ENCODE peak calls at places on chromosome 17, in ten cellular contexts. One of them, this sample, is unnamed.

GRCh38 chr17:75039238-75039637 is 7.5 kb downstream of the ATP5PD start:
- DNase-seq in fibroblast of mammary gland: no peak
- DNase-seq in amniotic epithelial cell: no peak
- DNase-seq in progenitor cell of endocrine pancreas: no peak
- DNase-seq in T-cell: no peak
- DNase-seq in cardiac muscle cell: no peak
- DNase-seq in T-helper 2 cell: no peak
- DNase-seq in HTR-8/SVneo: no peak
- DNase-seq in stimulated activated CD4-positive, alpha-beta T cell treated with anti-CD3 and anti-CD28 coated beads, Interleukin-1b, Interleukin-23, amount 100 ng/mL, for 48 hours: no peak
- DNase-seq in NCI-H1694: no peak
- DNase-seq in this sample: no peak

GRCh38 chr17:57939797-57940196 is 15.4 kb downstream of the CUEDC1 start:
- DNase-seq in stimulated activated CD4-positive, alpha-beta T cell treated with anti-CD3 and anti-CD28 coated beads, Interleukin-1b, Interleukin-23, amount 100 ng/mL, for 48 hours: no peak
- DNase-seq in progenitor cell of endocrine pancreas: no peak
- DNase-seq in amniotic epithelial cell: no peak
- DNase-seq in cardiac muscle cell: no peak
- DNase-seq in T-helper 2 cell: peak
- DNase-seq in NCI-H1694: no peak
- DNase-seq in fibroblast of mammary gland: no peak
- DNase-seq in T-cell: peak
- DNase-seq in HTR-8/SVneo: no peak
- DNase-seq in this sample: peak

GRCh38 chr17:40548982-40549680 is 16.1 kb downstream of the CCR7 start:
- DNase-seq in T-helper 2 cell: no peak
- DNase-seq in T-cell: no peak
- DNase-seq in HTR-8/SVneo: peak
- DNase-seq in stimulated activated CD4-positive, alpha-beta T cell treated with anti-CD3 and anti-CD28 coated beads, Interleukin-1b, Interleukin-23, amount 100 ng/mL, for 48 hours: no peak
- DNase-seq in cardiac muscle cell: no peak
- DNase-seq in amniotic epithelial cell: peak
- DNase-seq in progenitor cell of endocrine pancreas: peak
- DNase-seq in fibroblast of mammary gland: peak
- DNase-seq in NCI-H1694: no peak
- DNase-seq in this sample: no peak

GRCh38 chr17:185445-186138 is 4.1 kb upstream of the DOC2B start:
- DNase-seq in T-cell: no peak
- DNase-seq in fibroblast of mammary gland: no peak
- DNase-seq in cardiac muscle cell: no peak
- DNase-seq in NCI-H1694: no peak
- DNase-seq in stimulated activated CD4-positive, alpha-beta T cell treated with anti-CD3 and anti-CD28 coated beads, Interleukin-1b, Interleukin-23, amount 100 ng/mL, for 48 hours: peak
- DNase-seq in amniotic epithelial cell: no peak
- DNase-seq in progenitor cell of endocrine pancreas: no peak
- DNase-seq in T-helper 2 cell: peak
- DNase-seq in HTR-8/SVneo: no peak
- DNase-seq in this sample: no peak

GRCh38 chr17:80497726-80498241 is 21.4 kb upstream of the NPTX1 start:
- DNase-seq in fibroblast of mammary gland: no peak
- DNase-seq in stimulated activated CD4-positive, alpha-beta T cell treated with anti-CD3 and anti-CD28 coated beads, Interleukin-1b, Interleukin-23, amount 100 ng/mL, for 48 hours: no peak
- DNase-seq in T-helper 2 cell: peak
- DNase-seq in NCI-H1694: no peak
- DNase-seq in progenitor cell of endocrine pancreas: no peak
- DNase-seq in amniotic epithelial cell: no peak
- DNase-seq in cardiac muscle cell: no peak
- DNase-seq in HTR-8/SVneo: no peak
- DNase-seq in T-cell: no peak
- DNase-seq in this sample: no peak

GRCh38 chr17:79154951-79155557 is 80.4 kb downstream of the ENGASE start:
- DNase-seq in amniotic epithelial cell: no peak
- DNase-seq in stimulated activated CD4-positive, alpha-beta T cell treated with anti-CD3 and anti-CD28 coated beads, Interleukin-1b, Interleukin-23, amount 100 ng/mL, for 48 hours: no peak
- DNase-seq in T-cell: no peak
- DNase-seq in T-helper 2 cell: no peak
- DNase-seq in HTR-8/SVneo: no peak
- DNase-seq in NCI-H1694: no peak
- DNase-seq in progenitor cell of endocrine pancreas: no peak
- DNase-seq in fibroblast of mammary gland: no peak
- DNase-seq in cardiac muscle cell: no peak
- DNase-seq in this sample: no peak

GRCh38 chr17:50095626-50096037 is 481 bp downstream of the PDK2 start:
- DNase-seq in stimulated activated CD4-positive, alpha-beta T cell treated with anti-CD3 and anti-CD28 coated beads, Interleukin-1b, Interleukin-23, amount 100 ng/mL, for 48 hours: no peak
- DNase-seq in T-cell: no peak
- DNase-seq in amniotic epithelial cell: peak
- DNase-seq in cardiac muscle cell: peak
- DNase-seq in HTR-8/SVneo: no peak
- DNase-seq in progenitor cell of endocrine pancreas: no peak
- DNase-seq in NCI-H1694: no peak
- DNase-seq in T-helper 2 cell: no peak
- DNase-seq in fibroblast of mammary gland: no peak
- DNase-seq in this sample: no peak

GRCh38 chr17:59331929-59332889 is 754 bp downstream of the YPEL2 start:
- DNase-seq in HTR-8/SVneo: peak
- DNase-seq in T-cell: peak
- DNase-seq in amniotic epithelial cell: no peak
- DNase-seq in stimulated activated CD4-positive, alpha-beta T cell treated with anti-CD3 and anti-CD28 coated beads, Interleukin-1b, Interleukin-23, amount 100 ng/mL, for 48 hours: peak
- DNase-seq in NCI-H1694: no peak
- DNase-seq in cardiac muscle cell: peak
- DNase-seq in fibroblast of mammary gland: no peak
- DNase-seq in progenitor cell of endocrine pancreas: peak
- DNase-seq in T-helper 2 cell: peak
- DNase-seq in this sample: no peak

GRCh38 chr17:57704448-57704847 is 40.7 kb downstream of the CCDC182 start:
- DNase-seq in T-cell: no peak
- DNase-seq in NCI-H1694: no peak
- DNase-seq in progenitor cell of endocrine pancreas: no peak
- DNase-seq in T-helper 2 cell: no peak
- DNase-seq in HTR-8/SVneo: no peak
- DNase-seq in cardiac muscle cell: no peak
- DNase-seq in amniotic epithelial cell: no peak
- DNase-seq in fibroblast of mammary gland: no peak
- DNase-seq in stimulated activated CD4-positive, alpha-beta T cell treated with anti-CD3 and anti-CD28 coated beads, Interleukin-1b, Interleukin-23, amount 100 ng/mL, for 48 hours: no peak
- DNase-seq in this sample: no peak

GRCh38 chr17:77881545-77881944 is 77.0 kb upstream of the TNRC6C start:
- DNase-seq in progenitor cell of endocrine pancreas: no peak
- DNase-seq in T-helper 2 cell: peak
- DNase-seq in stimulated activated CD4-positive, alpha-beta T cell treated with anti-CD3 and anti-CD28 coated beads, Interleukin-1b, Interleukin-23, amount 100 ng/mL, for 48 hours: peak
- DNase-seq in fibroblast of mammary gland: peak
- DNase-seq in NCI-H1694: no peak
- DNase-seq in cardiac muscle cell: no peak
- DNase-seq in HTR-8/SVneo: no peak
- DNase-seq in T-cell: peak
- DNase-seq in amniotic epithelial cell: peak
- DNase-seq in this sample: no peak

GRCh38 chr17:33968350-33969044 is 286.6 kb upstream of the CCL2 start:
- DNase-seq in fibroblast of mammary gland: no peak
- DNase-seq in NCI-H1694: peak
- DNase-seq in progenitor cell of endocrine pancreas: no peak
- DNase-seq in T-helper 2 cell: peak
- DNase-seq in T-cell: no peak
- DNase-seq in amniotic epithelial cell: no peak
- DNase-seq in stimulated activated CD4-positive, alpha-beta T cell treated with anti-CD3 and anti-CD28 coated beads, Interleukin-1b, Interleukin-23, amount 100 ng/mL, for 48 hours: peak
- DNase-seq in cardiac muscle cell: no peak
- DNase-seq in HTR-8/SVneo: no peak
- DNase-seq in this sample: no peak

GRCh38 chr17:81144423-81144781 is 20.9 kb upstream of the PVALEF start:
- DNase-seq in stimulated activated CD4-positive, alpha-beta T cell treated with anti-CD3 and anti-CD28 coated beads, Interleukin-1b, Interleukin-23, amount 100 ng/mL, for 48 hours: no peak
- DNase-seq in cardiac muscle cell: no peak
- DNase-seq in progenitor cell of endocrine pancreas: no peak
- DNase-seq in NCI-H1694: no peak
- DNase-seq in HTR-8/SVneo: no peak
- DNase-seq in T-helper 2 cell: no peak
- DNase-seq in fibroblast of mammary gland: no peak
- DNase-seq in T-cell: no peak
- DNase-seq in amniotic epithelial cell: no peak
- DNase-seq in this sample: no peak

GRCh38 chr17:699350-699749 is 15.3 kb downstream of the VPS53 start:
- DNase-seq in HTR-8/SVneo: no peak
- DNase-seq in T-helper 2 cell: no peak
- DNase-seq in cardiac muscle cell: peak
- DNase-seq in stimulated activated CD4-positive, alpha-beta T cell treated with anti-CD3 and anti-CD28 coated beads, Interleukin-1b, Interleukin-23, amount 100 ng/mL, for 48 hours: no peak
- DNase-seq in NCI-H1694: no peak
- DNase-seq in progenitor cell of endocrine pancreas: no peak
- DNase-seq in amniotic epithelial cell: peak
- DNase-seq in T-cell: no peak
- DNase-seq in fibroblast of mammary gland: no peak
- DNase-seq in this sample: no peak

GRCh38 chr17:44599298-44600175 is 42.3 kb downstream of the FZD2 start:
- DNase-seq in cardiac muscle cell: peak
- DNase-seq in stimulated activated CD4-positive, alpha-beta T cell treated with anti-CD3 and anti-CD28 coated beads, Interleukin-1b, Interleukin-23, amount 100 ng/mL, for 48 hours: no peak
- DNase-seq in fibroblast of mammary gland: peak
- DNase-seq in amniotic epithelial cell: peak
- DNase-seq in progenitor cell of endocrine pancreas: no peak
- DNase-seq in NCI-H1694: no peak
- DNase-seq in T-cell: no peak
- DNase-seq in HTR-8/SVneo: peak
- DNase-seq in T-helper 2 cell: no peak
- DNase-seq in this sample: no peak

GRCh38 chr17:30981531-30982519 is 11.0 kb downstream of the RNF135 start:
- DNase-seq in NCI-H1694: no peak
- DNase-seq in progenitor cell of endocrine pancreas: no peak
- DNase-seq in amniotic epithelial cell: no peak
- DNase-seq in fibroblast of mammary gland: no peak
- DNase-seq in HTR-8/SVneo: no peak
- DNase-seq in stimulated activated CD4-positive, alpha-beta T cell treated with anti-CD3 and anti-CD28 coated beads, Interleukin-1b, Interleukin-23, amount 100 ng/mL, for 48 hours: no peak
- DNase-seq in cardiac muscle cell: no peak
- DNase-seq in T-cell: no peak
- DNase-seq in T-helper 2 cell: no peak
- DNase-seq in this sample: no peak

GRCh38 chr17:78735832-78736525 is 46.1 kb downstream of the CYTH1 start:
- DNase-seq in progenitor cell of endocrine pancreas: no peak
- DNase-seq in stimulated activated CD4-positive, alpha-beta T cell treated with anti-CD3 and anti-CD28 coated beads, Interleukin-1b, Interleukin-23, amount 100 ng/mL, for 48 hours: no peak
- DNase-seq in fibroblast of mammary gland: peak
- DNase-seq in NCI-H1694: no peak
- DNase-seq in amniotic epithelial cell: peak
- DNase-seq in cardiac muscle cell: no peak
- DNase-seq in T-helper 2 cell: peak
- DNase-seq in HTR-8/SVneo: no peak
- DNase-seq in T-cell: no peak
- DNase-seq in this sample: no peak

GRCh38 chr17:57629470-57629869 is 115.6 kb downstream of the CCDC182 start:
- DNase-seq in cardiac muscle cell: no peak
- DNase-seq in fibroblast of mammary gland: no peak
- DNase-seq in progenitor cell of endocrine pancreas: no peak
- DNase-seq in T-helper 2 cell: no peak
- DNase-seq in T-cell: peak
- DNase-seq in stimulated activated CD4-positive, alpha-beta T cell treated with anti-CD3 and anti-CD28 coated beads, Interleukin-1b, Interleukin-23, amount 100 ng/mL, for 48 hours: no peak
- DNase-seq in amniotic epithelial cell: no peak
- DNase-seq in NCI-H1694: no peak
- DNase-seq in HTR-8/SVneo: no peak
- DNase-seq in this sample: no peak

GRCh38 chr17:72560303-72561247 is 439.8 kb downstream of the SOX9 start:
- DNase-seq in HTR-8/SVneo: peak
- DNase-seq in fibroblast of mammary gland: peak
- DNase-seq in amniotic epithelial cell: peak
- DNase-seq in stimulated activated CD4-positive, alpha-beta T cell treated with anti-CD3 and anti-CD28 coated beads, Interleukin-1b, Interleukin-23, amount 100 ng/mL, for 48 hours: peak
- DNase-seq in T-helper 2 cell: peak
- DNase-seq in progenitor cell of endocrine pancreas: peak
- DNase-seq in T-cell: peak
- DNase-seq in cardiac muscle cell: peak
- DNase-seq in NCI-H1694: peak
- DNase-seq in this sample: peak

GRCh38 chr17:8405499-8406016 is 7.9 kb upstream of the RNF222 start:
- DNase-seq in HTR-8/SVneo: no peak
- DNase-seq in T-helper 2 cell: no peak
- DNase-seq in T-cell: no peak
- DNase-seq in NCI-H1694: no peak
- DNase-seq in stimulated activated CD4-positive, alpha-beta T cell treated with anti-CD3 and anti-CD28 coated beads, Interleukin-1b, Interleukin-23, amount 100 ng/mL, for 48 hours: no peak
- DNase-seq in progenitor cell of endocrine pancreas: no peak
- DNase-seq in fibroblast of mammary gland: no peak
- DNase-seq in amniotic epithelial cell: no peak
- DNase-seq in cardiac muscle cell: no peak
- DNase-seq in this sample: no peak

GRCh38 chr17:48457080-48457836 is 27.2 kb upstream of the SKAP1 start:
- DNase-seq in fibroblast of mammary gland: peak
- DNase-seq in T-helper 2 cell: peak
- DNase-seq in NCI-H1694: peak
- DNase-seq in progenitor cell of endocrine pancreas: peak
- DNase-seq in T-cell: peak
- DNase-seq in amniotic epithelial cell: peak
- DNase-seq in cardiac muscle cell: peak
- DNase-seq in stimulated activated CD4-positive, alpha-beta T cell treated with anti-CD3 and anti-CD28 coated beads, Interleukin-1b, Interleukin-23, amount 100 ng/mL, for 48 hours: peak
- DNase-seq in HTR-8/SVneo: peak
- DNase-seq in this sample: peak

GRCh38 chr17:42281571-42282096 is 5.4 kb upstream of the STAT5B start:
- DNase-seq in T-helper 2 cell: no peak
- DNase-seq in progenitor cell of endocrine pancreas: no peak
- DNase-seq in amniotic epithelial cell: no peak
- DNase-seq in HTR-8/SVneo: no peak
- DNase-seq in fibroblast of mammary gland: no peak
- DNase-seq in cardiac muscle cell: no peak
- DNase-seq in stimulated activated CD4-positive, alpha-beta T cell treated with anti-CD3 and anti-CD28 coated beads, Interleukin-1b, Interleukin-23, amount 100 ng/mL, for 48 hours: no peak
- DNase-seq in T-cell: no peak
- DNase-seq in NCI-H1694: no peak
- DNase-seq in this sample: peak

GRCh38 chr17:48241131-48241591 is 133.6 kb downstream of the SNX11 start:
- DNase-seq in T-cell: peak
- DNase-seq in HTR-8/SVneo: peak
- DNase-seq in amniotic epithelial cell: peak
- DNase-seq in cardiac muscle cell: no peak
- DNase-seq in T-helper 2 cell: no peak
- DNase-seq in NCI-H1694: no peak
- DNase-seq in stimulated activated CD4-positive, alpha-beta T cell treated with anti-CD3 and anti-CD28 coated beads, Interleukin-1b, Interleukin-23, amount 100 ng/mL, for 48 hours: peak
- DNase-seq in fibroblast of mammary gland: peak
- DNase-seq in progenitor cell of endocrine pancreas: no peak
- DNase-seq in this sample: peak

GRCh38 chr17:7587420-7587786 is 2.5 kb downstream of the SOX15 start:
- DNase-seq in fibroblast of mammary gland: peak
- DNase-seq in T-helper 2 cell: no peak
- DNase-seq in T-cell: no peak
- DNase-seq in progenitor cell of endocrine pancreas: no peak
- DNase-seq in HTR-8/SVneo: no peak
- DNase-seq in cardiac muscle cell: no peak
- DNase-seq in stimulated activated CD4-positive, alpha-beta T cell treated with anti-CD3 and anti-CD28 coated beads, Interleukin-1b, Interleukin-23, amount 100 ng/mL, for 48 hours: no peak
- DNase-seq in amniotic epithelial cell: peak
- DNase-seq in NCI-H1694: no peak
- DNase-seq in this sample: no peak

GRCh38 chr17:49454050-49454449 is 39.4 kb upstream of the PHB1 start:
- DNase-seq in T-cell: no peak
- DNase-seq in stimulated activated CD4-positive, alpha-beta T cell treated with anti-CD3 and anti-CD28 coated beads, Interleukin-1b, Interleukin-23, amount 100 ng/mL, for 48 hours: no peak
- DNase-seq in HTR-8/SVneo: no peak
- DNase-seq in cardiac muscle cell: no peak
- DNase-seq in NCI-H1694: no peak
- DNase-seq in progenitor cell of endocrine pancreas: no peak
- DNase-seq in fibroblast of mammary gland: no peak
- DNase-seq in T-helper 2 cell: no peak
- DNase-seq in amniotic epithelial cell: no peak
- DNase-seq in this sample: no peak

GRCh38 chr17:31431098-31431794 is 39.8 kb downstream of the RAB11FIP4 start:
- DNase-seq in NCI-H1694: no peak
- DNase-seq in progenitor cell of endocrine pancreas: no peak
- DNase-seq in stimulated activated CD4-positive, alpha-beta T cell treated with anti-CD3 and anti-CD28 coated beads, Interleukin-1b, Interleukin-23, amount 100 ng/mL, for 48 hours: no peak
- DNase-seq in cardiac muscle cell: no peak
- DNase-seq in amniotic epithelial cell: no peak
- DNase-seq in fibroblast of mammary gland: no peak
- DNase-seq in HTR-8/SVneo: no peak
- DNase-seq in T-helper 2 cell: no peak
- DNase-seq in T-cell: no peak
- DNase-seq in this sample: no peak

GRCh38 chr17:45149669-45150603 is 1.7 kb downstream of the HEXIM1 start:
- DNase-seq in fibroblast of mammary gland: peak
- DNase-seq in T-helper 2 cell: peak
- DNase-seq in progenitor cell of endocrine pancreas: no peak
- DNase-seq in T-cell: peak
- DNase-seq in HTR-8/SVneo: no peak
- DNase-seq in stimulated activated CD4-positive, alpha-beta T cell treated with anti-CD3 and anti-CD28 coated beads, Interleukin-1b, Interleukin-23, amount 100 ng/mL, for 48 hours: peak
- DNase-seq in amniotic epithelial cell: peak
- DNase-seq in cardiac muscle cell: peak
- DNase-seq in NCI-H1694: no peak
- DNase-seq in this sample: peak

GRCh38 chr17:48647103-48647963 is 21.2 kb upstream of the HOXB9 start:
- DNase-seq in T-cell: no peak
- DNase-seq in fibroblast of mammary gland: no peak
- DNase-seq in stimulated activated CD4-positive, alpha-beta T cell treated with anti-CD3 and anti-CD28 coated beads, Interleukin-1b, Interleukin-23, amount 100 ng/mL, for 48 hours: no peak
- DNase-seq in HTR-8/SVneo: peak
- DNase-seq in amniotic epithelial cell: no peak
- DNase-seq in NCI-H1694: no peak
- DNase-seq in cardiac muscle cell: no peak
- DNase-seq in T-helper 2 cell: no peak
- DNase-seq in progenitor cell of endocrine pancreas: no peak
- DNase-seq in this sample: no peak

GRCh38 chr17:17666111-17666714 is 15.0 kb upstream of the RAI1 start:
- DNase-seq in stimulated activated CD4-positive, alpha-beta T cell treated with anti-CD3 and anti-CD28 coated beads, Interleukin-1b, Interleukin-23, amount 100 ng/mL, for 48 hours: no peak
- DNase-seq in T-helper 2 cell: no peak
- DNase-seq in progenitor cell of endocrine pancreas: no peak
- DNase-seq in HTR-8/SVneo: no peak
- DNase-seq in fibroblast of mammary gland: peak
- DNase-seq in T-cell: no peak
- DNase-seq in amniotic epithelial cell: peak
- DNase-seq in cardiac muscle cell: no peak
- DNase-seq in NCI-H1694: no peak
- DNase-seq in this sample: no peak

This sample was measured in NCI-H2081.